ENCODE peak calls at places on chromosome 20, in six cellular contexts. O is left ventricle myocardium inferior, A is adrenal gland, L is endodermal cell, N is neural progenitor cell, Z is esophagus squamous epithelium. I is an unnamed sample.

GRCh38 chr20:17655286-17655651 is 26.8 kb downstream of the RRBP1 start:
- DNase-seq in O (no peak), A (no peak), L (peak; percentile 86), N (no peak), Z (no peak), I (peak; percentile 69)

GRCh38 chr20:49380245-49380875 is 102.1 kb downstream of the KCNB1 start:
- DNase-seq in O (no peak), A (no peak), L (peak; percentile 70), N (peak; percentile 50), Z (no peak), I (peak; percentile 74)

GRCh38 chr20:16553684-16554083 is 19.6 kb downstream of the KIF16B start:
- DNase-seq in O (no peak), A (no peak), L (no peak), N (no peak), Z (no peak), I (no peak)

GRCh38 chr20:49846206-49846807 is 33.7 kb downstream of the SLC9A8 start:
- DNase-seq in O (no peak), A (peak; percentile 75), L (peak; percentile 76), N (peak; percentile 83), Z (no peak), I (peak; percentile 60)

GRCh38 chr20:34111057-34111711 is 859 bp downstream of the EIF2S2 start:
- DNase-seq in O (no peak), A (no peak), L (no peak), N (peak; percentile 36), Z (no peak), I (peak; percentile 39)

GRCh38 chr20:19757487-19757972 is 528 bp upstream of the RIN2 start:
- DNase-seq in O (peak; percentile 92), A (peak; percentile 87), L (peak; percentile 88), N (peak; percentile 86), Z (no peak), I (peak; percentile 87)

GRCh38 chr20:43960231-43960630 is 45.6 kb downstream of the TOX2 start:
- DNase-seq in O (no peak), A (no peak), L (peak; percentile 40), N (no peak), Z (no peak), I (no peak)

GRCh38 chr20:47521059-47521808 is 19.5 kb downstream of the NCOA3 start:
- DNase-seq in O (no peak), A (no peak), L (peak; percentile 90), N (peak; percentile 43), Z (no peak), I (no peak)

GRCh38 chr20:10636326-10636818 is 37.4 kb downstream of the JAG1 start:
- DNase-seq in O (no peak), A (no peak), L (no peak), N (no peak), Z (no peak), I (no peak)

GRCh38 chr20:32742322-32743236 is 688 bp downstream of the COMMD7 start:
- DNase-seq in O (no peak), A (no peak), L (peak; percentile 89), N (peak; percentile 25), Z (no peak), I (peak; percentile 47)

GRCh38 chr20:50008007-50008406 is 25.2 kb downstream of the SNAI1 start:
- DNase-seq in O (no peak), A (no peak), L (no peak), N (peak; percentile 43), Z (no peak), I (peak; percentile 20)

GRCh38 chr20:49028684-49029083 is 17.4 kb upstream of the CSE1L start:
- DNase-seq in O (no peak), A (no peak), L (peak; percentile 20), N (peak; percentile 54), Z (no peak), I (peak; percentile 37)

GRCh38 chr20:60477958-60478357 is 519.7 kb downstream of the CDH26 start:
- DNase-seq in O (peak; percentile 37), A (no peak), L (no peak), N (no peak), Z (no peak), I (no peak)

GRCh38 chr20:58870293-58871014 is 17.9 kb downstream of the GNAS start:
- DNase-seq in O (peak; percentile 57), A (peak; percentile 83), L (peak; percentile 92), N (peak; percentile 82), Z (no peak), I (peak; percentile 84)

GRCh38 chr20:4150095-4150492 is 134.7 kb upstream of the RNF24 start:
- DNase-seq in O (no peak), A (peak; percentile 17), L (peak; percentile 69), N (no peak), Z (no peak), I (peak; percentile 69)

DNA sequence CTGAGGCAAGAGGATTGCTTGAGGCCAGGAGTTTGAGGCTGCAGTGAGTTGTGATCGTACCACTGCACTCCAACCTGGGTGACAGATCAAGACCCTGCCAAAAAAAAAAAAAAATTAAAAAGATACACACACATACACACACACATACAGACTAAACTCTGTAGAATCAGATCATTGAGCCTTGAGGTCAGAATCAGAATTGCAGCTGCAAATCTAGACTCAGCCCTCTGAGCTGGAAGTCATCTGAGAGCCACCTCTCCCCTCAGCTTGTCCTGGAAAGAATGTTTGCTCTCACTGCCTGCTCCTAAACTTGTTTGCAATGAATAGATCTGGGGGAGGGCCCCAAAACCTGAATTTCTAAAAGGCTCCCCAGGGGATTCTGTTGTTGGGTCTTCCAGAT is 41.4 kb upstream of the ANGPT4 start:
- DNase-seq in O (no peak), A (no peak), L (no peak), N (peak; percentile 26), Z (no peak), I (peak; percentile 51)
- H3K27me3 ChIP-seq in O (peaks cover 95% of the 10 kb centered on the region), A (peaks cover 6% of the 10 kb centered on the region), L (no peaks in the 10 kb centered on the region), N (no peaks in the 10 kb centered on the region), Z (peaks cover 75% of the 10 kb centered on the region), I (no peaks in the 10 kb centered on the region)

DNA sequence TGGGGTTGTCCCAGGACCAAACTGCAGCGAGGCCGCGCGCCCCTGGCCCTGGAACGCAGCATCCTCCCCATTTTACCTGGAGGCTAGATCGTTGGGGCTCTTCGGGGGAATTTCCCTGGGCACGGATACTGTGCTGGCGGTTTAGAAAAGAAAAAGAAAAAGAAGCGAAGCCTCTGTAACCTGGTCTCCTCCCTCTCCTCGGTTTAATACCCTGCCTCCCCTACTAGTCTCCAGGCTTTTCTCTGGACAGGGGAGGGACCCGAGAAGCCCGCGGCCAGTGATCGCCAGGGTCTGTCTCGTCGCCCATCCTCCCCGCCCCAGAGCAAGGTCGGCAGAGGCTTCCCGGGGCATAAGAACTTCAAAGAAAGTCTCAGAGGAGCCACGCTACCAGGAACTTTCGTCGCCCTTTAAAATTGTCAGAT is 6.1 kb upstream of the LAMP5 start:
- DNase-seq in O (no peak), A (no peak), L (no peak), N (no peak), Z (no peak), I (peak; percentile 74)
- H3K27me3 ChIP-seq in O (peaks cover 92% of the 10 kb centered on the region), A (peaks cover 49% of the 10 kb centered on the region), L (peaks cover 83% of the 10 kb centered on the region), N (peaks cover 99% of the 10 kb centered on the region), Z (peaks cover 83% of the 10 kb centered on the region), I (peaks cover 75% of the 10 kb centered on the region)

DNA sequence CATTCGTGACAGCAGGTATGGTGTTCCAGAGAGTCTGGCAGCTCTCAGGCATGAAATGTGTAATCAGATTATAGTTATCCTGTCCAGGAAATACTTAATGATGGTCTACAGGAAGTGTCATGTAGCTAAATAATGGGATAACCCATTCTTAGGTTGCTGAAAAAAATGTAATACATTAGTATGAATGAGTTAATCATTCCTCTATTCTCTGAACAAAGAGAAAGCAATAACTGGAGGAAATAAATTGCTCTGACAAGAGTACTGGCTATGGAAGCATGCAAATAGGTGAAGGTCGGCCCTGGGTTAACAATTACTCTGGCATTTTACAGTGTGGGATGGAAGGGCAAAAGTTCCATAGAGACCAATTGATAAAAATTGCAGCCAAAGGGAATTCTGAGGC is 740.5 kb downstream of the CBLN4 start:
- DNase-seq in O (no peak), A (no peak), L (no peak), N (no peak), Z (no peak), I (no peak)
- H3K27me3 ChIP-seq in O (no peaks in the 10 kb centered on the region), A (no peaks in the 10 kb centered on the region), L (no peaks in the 10 kb centered on the region), N (no peaks in the 10 kb centered on the region), Z (no peaks in the 10 kb centered on the region), I (no peaks in the 10 kb centered on the region)

DNA sequence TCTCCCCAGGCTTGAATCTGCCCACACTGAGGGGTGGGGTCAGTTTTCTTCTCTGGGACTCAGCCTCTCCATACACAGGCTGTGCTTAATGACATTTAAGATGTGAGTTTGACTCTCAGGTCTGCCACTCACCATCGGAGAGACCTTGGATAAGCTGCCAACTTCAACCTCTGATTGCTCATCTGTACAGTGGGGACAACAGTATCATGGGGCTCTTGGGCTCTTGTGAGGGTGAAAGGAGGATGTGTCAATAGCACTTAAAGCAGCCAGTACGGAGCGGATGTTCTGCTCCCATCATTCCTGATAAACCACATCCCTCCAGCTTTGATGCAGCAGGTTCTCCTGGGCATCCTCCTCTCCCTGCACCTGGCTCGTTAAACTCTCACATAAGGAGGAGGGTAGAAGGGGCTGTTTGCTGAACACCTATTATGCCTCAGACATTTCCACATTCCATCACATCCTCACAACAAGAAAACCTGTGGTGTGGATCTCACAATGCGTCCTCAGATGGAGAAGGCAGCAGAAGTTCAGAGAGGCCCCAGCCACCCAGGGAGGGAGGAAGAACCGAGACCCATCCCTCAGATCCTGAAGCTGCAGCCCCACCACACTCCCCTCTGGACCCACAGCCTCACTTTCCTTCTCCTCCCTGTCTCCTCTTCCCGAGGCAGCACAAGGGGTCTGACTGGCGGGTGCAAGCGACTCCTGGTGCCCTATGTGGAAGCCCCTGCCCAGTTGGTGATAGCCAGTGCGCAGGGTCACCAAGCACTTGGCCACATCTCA is 1.9 kb upstream of the PDYN start:
- DNase-seq in O (no peak), A (no peak), L (no peak), N (no peak), Z (no peak), I (no peak)
- H3K27me3 ChIP-seq in O (peaks cover 98% of the 10 kb centered on the region), A (peaks cover 4% of the 10 kb centered on the region), L (peaks cover 19% of the 10 kb centered on the region), N (no peaks in the 10 kb centered on the region), Z (peaks cover 90% of the 10 kb centered on the region), I (peaks cover 2% of the 10 kb centered on the region)

GRCh38 chr20:62483613-62484468 is 8.0 kb upstream of the GATA5 start:
- DNase-seq in O (no peak), A (no peak), L (no peak), N (no peak), Z (no peak), I (no peak)
- H3K27me3 ChIP-seq in O (peaks cover 98% of the 10 kb centered on the region), A (no peaks in the 10 kb centered on the region), L (peaks cover 25% of the 10 kb centered on the region), N (peaks cover 81% of the 10 kb centered on the region), Z (peaks cover 100% of the 10 kb centered on the region), I (peaks cover 25% of the 10 kb centered on the region)

GRCh38 chr20:63149531-63150207 is 66.3 kb downstream of the YTHDF1 start:
- DNase-seq in O (no peak), A (no peak), L (no peak), N (no peak), Z (no peak), I (no peak)
- H3K27me3 ChIP-seq in O (peaks cover 92% of the 10 kb centered on the region), A (peaks cover 28% of the 10 kb centered on the region), L (no peaks in the 10 kb centered on the region), N (no peaks in the 10 kb centered on the region), Z (peaks cover 74% of the 10 kb centered on the region), I (no peaks in the 10 kb centered on the region)

DNA sequence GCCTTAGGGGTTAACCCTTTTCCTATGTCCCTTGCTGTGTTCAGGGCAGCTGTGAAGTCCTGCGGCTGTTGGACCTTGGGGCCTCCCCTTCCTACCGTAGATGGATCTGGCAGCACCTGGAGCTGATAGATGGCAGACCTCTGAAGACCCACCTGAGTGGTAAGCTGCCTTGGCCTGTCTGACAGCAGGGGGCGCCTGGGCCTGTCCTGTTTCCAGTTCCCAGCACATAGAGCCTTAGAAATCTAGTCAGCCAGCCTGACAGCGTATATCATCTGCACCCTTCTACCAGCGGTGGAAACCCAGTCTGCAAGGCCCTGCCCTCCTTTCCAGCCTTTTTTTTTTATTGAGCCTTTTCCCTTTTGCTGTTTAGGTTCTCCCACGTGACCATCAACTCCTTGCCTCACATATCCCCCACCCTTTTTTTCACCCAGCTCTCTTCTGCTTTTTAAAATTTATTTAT is 26.6 kb downstream of the CNBD2 start:
- DNase-seq in O (peak; percentile 80), A (peak; percentile 90), L (peak; percentile 98), N (peak; percentile 91), Z (peak; percentile 7), I (peak; percentile 80)
- H3K27me3 ChIP-seq in O (no peaks in the 10 kb centered on the region), A (no peaks in the 10 kb centered on the region), L (no peaks in the 10 kb centered on the region), N (no peaks in the 10 kb centered on the region), Z (no peaks in the 10 kb centered on the region), I (no peaks in the 10 kb centered on the region)

I was measured in H7.